ENCODE peak calls at places on chromosomes 11 and 22, in nine cellular contexts. One of them, this sample, is unnamed.

GRCh38 chr22:43209971-43210370 is 23.0 kb upstream of the TTLL12 start:
- DNase-seq in T-helper 9 cell: no peak
- DNase-seq in caudate nucleus: no peak
- DNase-seq in stimulated activated CD8-positive, alpha-beta memory T cell treated with anti-CD3 and anti-CD28 coated beads, Interleukin-7, amount 100 ng/mL, for 1 hour: no peak
- DNase-seq in NCI-H1436: no peak
- DNase-seq in IMR-90: no peak
- DNase-seq in effector memory CD4-positive, alpha-beta T cell: no peak
- DNase-seq in HTR-8/SVneo: no peak
- DNase-seq in stimulated activated CD4-positive, alpha-beta T cell treated with anti-CD3 and anti-CD28 coated beads, Interleukin-4, amount 100 ng/mL, for 48 hours: no peak
- DNase-seq in this sample: no peak

GRCh38 chr22:23127055-23127756 is 14.6 kb downstream of the RSPH14 start:
- DNase-seq in IMR-90: no peak
- DNase-seq in stimulated activated CD4-positive, alpha-beta T cell treated with anti-CD3 and anti-CD28 coated beads, Interleukin-4, amount 100 ng/mL, for 48 hours: no peak
- DNase-seq in effector memory CD4-positive, alpha-beta T cell: no peak
- DNase-seq in NCI-H1436: no peak
- DNase-seq in stimulated activated CD8-positive, alpha-beta memory T cell treated with anti-CD3 and anti-CD28 coated beads, Interleukin-7, amount 100 ng/mL, for 1 hour: no peak
- DNase-seq in T-helper 9 cell: no peak
- DNase-seq in caudate nucleus: no peak
- DNase-seq in HTR-8/SVneo: no peak
- DNase-seq in this sample: no peak

GRCh38 chr11:102994101-102994500 is 38.6 kb upstream of the MMP13 start:
- DNase-seq in HTR-8/SVneo: peak
- DNase-seq in IMR-90: peak
- DNase-seq in T-helper 9 cell: no peak
- DNase-seq in caudate nucleus: no peak
- DNase-seq in stimulated activated CD4-positive, alpha-beta T cell treated with anti-CD3 and anti-CD28 coated beads, Interleukin-4, amount 100 ng/mL, for 48 hours: no peak
- DNase-seq in effector memory CD4-positive, alpha-beta T cell: no peak
- DNase-seq in NCI-H1436: no peak
- DNase-seq in stimulated activated CD8-positive, alpha-beta memory T cell treated with anti-CD3 and anti-CD28 coated beads, Interleukin-7, amount 100 ng/mL, for 1 hour: no peak
- DNase-seq in this sample: no peak

GRCh38 chr22:32799516-32799915 is 2.0 kb upstream of the TIMP3 start:
- DNase-seq in IMR-90: no peak
- DNase-seq in HTR-8/SVneo: no peak
- DNase-seq in T-helper 9 cell: no peak
- DNase-seq in effector memory CD4-positive, alpha-beta T cell: no peak
- DNase-seq in stimulated activated CD4-positive, alpha-beta T cell treated with anti-CD3 and anti-CD28 coated beads, Interleukin-4, amount 100 ng/mL, for 48 hours: no peak
- DNase-seq in stimulated activated CD8-positive, alpha-beta memory T cell treated with anti-CD3 and anti-CD28 coated beads, Interleukin-7, amount 100 ng/mL, for 1 hour: no peak
- DNase-seq in caudate nucleus: no peak
- DNase-seq in NCI-H1436: no peak
- DNase-seq in this sample: no peak

GRCh38 chr11:9535189-9535781 is 38.2 kb upstream of the WEE1 start:
- DNase-seq in effector memory CD4-positive, alpha-beta T cell: peak
- DNase-seq in HTR-8/SVneo: peak
- DNase-seq in caudate nucleus: no peak
- DNase-seq in T-helper 9 cell: peak
- DNase-seq in NCI-H1436: no peak
- DNase-seq in IMR-90: peak
- DNase-seq in stimulated activated CD8-positive, alpha-beta memory T cell treated with anti-CD3 and anti-CD28 coated beads, Interleukin-7, amount 100 ng/mL, for 1 hour: peak
- DNase-seq in stimulated activated CD4-positive, alpha-beta T cell treated with anti-CD3 and anti-CD28 coated beads, Interleukin-4, amount 100 ng/mL, for 48 hours: peak
- DNase-seq in this sample: peak

GRCh38 chr22:23386822-23387580 is 193.1 kb downstream of the IGLL1 start:
- DNase-seq in IMR-90: no peak
- DNase-seq in NCI-H1436: no peak
- DNase-seq in T-helper 9 cell: no peak
- DNase-seq in effector memory CD4-positive, alpha-beta T cell: no peak
- DNase-seq in stimulated activated CD8-positive, alpha-beta memory T cell treated with anti-CD3 and anti-CD28 coated beads, Interleukin-7, amount 100 ng/mL, for 1 hour: no peak
- DNase-seq in stimulated activated CD4-positive, alpha-beta T cell treated with anti-CD3 and anti-CD28 coated beads, Interleukin-4, amount 100 ng/mL, for 48 hours: no peak
- DNase-seq in caudate nucleus: no peak
- DNase-seq in HTR-8/SVneo: no peak
- DNase-seq in this sample: no peak

GRCh38 chr11:723120-723883 is 17.3 kb downstream of the EPS8L2 start:
- DNase-seq in caudate nucleus: no peak
- DNase-seq in effector memory CD4-positive, alpha-beta T cell: no peak
- DNase-seq in HTR-8/SVneo: no peak
- DNase-seq in IMR-90: peak
- DNase-seq in T-helper 9 cell: no peak
- DNase-seq in NCI-H1436: peak
- DNase-seq in stimulated activated CD4-positive, alpha-beta T cell treated with anti-CD3 and anti-CD28 coated beads, Interleukin-4, amount 100 ng/mL, for 48 hours: no peak
- DNase-seq in stimulated activated CD8-positive, alpha-beta memory T cell treated with anti-CD3 and anti-CD28 coated beads, Interleukin-7, amount 100 ng/mL, for 1 hour: peak
- DNase-seq in this sample: no peak

GRCh38 chr11:14417186-14417585 is 58.2 kb upstream of the RRAS2 start:
- DNase-seq in effector memory CD4-positive, alpha-beta T cell: no peak
- DNase-seq in T-helper 9 cell: no peak
- DNase-seq in stimulated activated CD8-positive, alpha-beta memory T cell treated with anti-CD3 and anti-CD28 coated beads, Interleukin-7, amount 100 ng/mL, for 1 hour: no peak
- DNase-seq in stimulated activated CD4-positive, alpha-beta T cell treated with anti-CD3 and anti-CD28 coated beads, Interleukin-4, amount 100 ng/mL, for 48 hours: no peak
- DNase-seq in NCI-H1436: no peak
- DNase-seq in caudate nucleus: no peak
- DNase-seq in HTR-8/SVneo: no peak
- DNase-seq in IMR-90: peak
- DNase-seq in this sample: no peak

GRCh38 chr22:41250127-41250526 is 9.4 kb upstream of the CHADL start:
- DNase-seq in stimulated activated CD4-positive, alpha-beta T cell treated with anti-CD3 and anti-CD28 coated beads, Interleukin-4, amount 100 ng/mL, for 48 hours: no peak
- DNase-seq in effector memory CD4-positive, alpha-beta T cell: no peak
- DNase-seq in T-helper 9 cell: no peak
- DNase-seq in HTR-8/SVneo: no peak
- DNase-seq in caudate nucleus: no peak
- DNase-seq in stimulated activated CD8-positive, alpha-beta memory T cell treated with anti-CD3 and anti-CD28 coated beads, Interleukin-7, amount 100 ng/mL, for 1 hour: no peak
- DNase-seq in IMR-90: no peak
- DNase-seq in NCI-H1436: no peak
- DNase-seq in this sample: no peak

GRCh38 chr11:46599340-46600067 is 5.7 kb upstream of the AMBRA1 start:
- DNase-seq in NCI-H1436: no peak
- DNase-seq in T-helper 9 cell: no peak
- DNase-seq in caudate nucleus: no peak
- DNase-seq in IMR-90: no peak
- DNase-seq in stimulated activated CD8-positive, alpha-beta memory T cell treated with anti-CD3 and anti-CD28 coated beads, Interleukin-7, amount 100 ng/mL, for 1 hour: no peak
- DNase-seq in HTR-8/SVneo: no peak
- DNase-seq in effector memory CD4-positive, alpha-beta T cell: no peak
- DNase-seq in stimulated activated CD4-positive, alpha-beta T cell treated with anti-CD3 and anti-CD28 coated beads, Interleukin-4, amount 100 ng/mL, for 48 hours: no peak
- DNase-seq in this sample: no peak

GRCh38 chr22:50186789-50187523 is 1.2 kb downstream of the TRABD start:
- DNase-seq in NCI-H1436: no peak
- DNase-seq in T-helper 9 cell: no peak
- DNase-seq in stimulated activated CD8-positive, alpha-beta memory T cell treated with anti-CD3 and anti-CD28 coated beads, Interleukin-7, amount 100 ng/mL, for 1 hour: no peak
- DNase-seq in stimulated activated CD4-positive, alpha-beta T cell treated with anti-CD3 and anti-CD28 coated beads, Interleukin-4, amount 100 ng/mL, for 48 hours: no peak
- DNase-seq in HTR-8/SVneo: no peak
- DNase-seq in effector memory CD4-positive, alpha-beta T cell: no peak
- DNase-seq in caudate nucleus: no peak
- DNase-seq in IMR-90: peak
- DNase-seq in this sample: no peak

GRCh38 chr22:44594951-44595350 is 96.9 kb upstream of the RTL6 start:
- DNase-seq in effector memory CD4-positive, alpha-beta T cell: no peak
- DNase-seq in HTR-8/SVneo: no peak
- DNase-seq in IMR-90: peak
- DNase-seq in NCI-H1436: no peak
- DNase-seq in caudate nucleus: no peak
- DNase-seq in stimulated activated CD8-positive, alpha-beta memory T cell treated with anti-CD3 and anti-CD28 coated beads, Interleukin-7, amount 100 ng/mL, for 1 hour: no peak
- DNase-seq in stimulated activated CD4-positive, alpha-beta T cell treated with anti-CD3 and anti-CD28 coated beads, Interleukin-4, amount 100 ng/mL, for 48 hours: no peak
- DNase-seq in T-helper 9 cell: no peak
- DNase-seq in this sample: no peak

This sample was measured in right atrium auricular region.